ENCODE peak calls at places on chromosomes 2 and 18, in seven cellular contexts. G, X, U, I, A, B and J are unnamed samples.

GRCh38 chr2:70069049-70069448 is 18.2 kb upstream of the PCBP1 start:
- DNase-seq in G (peak; percentile 52), X (peak; percentile 84), U (no peak), I (no peak), A (peak; percentile 20), B (peak; percentile 45), J (peak; percentile 79)

GRCh38 chr2:118469103-118469502 is 378.3 kb downstream of the EN1 start:
- DNase-seq in G (no peak), X (no peak), U (no peak), I (no peak), A (no peak), B (no peak), J (no peak)

GRCh38 chr2:69062307-69062706 is 49.3 kb downstream of the ANTXR1 start:
- DNase-seq in G (no peak), X (no peak), U (no peak), I (no peak), A (no peak), B (no peak), J (no peak)

GRCh38 chr2:70532244-70532935 is 21.2 kb downstream of the TGFA start:
- DNase-seq in G (no peak), X (no peak), U (no peak), I (no peak), A (no peak), B (no peak), J (no peak)

GRCh38 chr18:77067315-77068061 is 65.1 kb downstream of the MBP start:
- DNase-seq in G (peak; percentile 14), X (peak; percentile 70), U (peak; percentile 87), I (peak; percentile 87), A (peak; percentile 92), B (peak; percentile 51), J (peak; percentile 82)

GRCh38 chr18:74378179-74378682 is 62.6 kb downstream of the C18orf63 start:
- DNase-seq in G (no peak), X (no peak), U (peak; percentile 42), I (no peak), A (no peak), B (no peak), J (peak; percentile 26)

GRCh38 chr2:96872591-96873349 is 2.9 kb upstream of the SEMA4C start:
- DNase-seq in G (no peak), X (no peak), U (no peak), I (no peak), A (no peak), B (no peak), J (no peak)

GRCh38 chr2:28610583-28611201 is 114.8 kb downstream of the PLB1 start:
- DNase-seq in G (peak; percentile 6), X (peak; percentile 50), U (no peak), I (peak; percentile 99), A (peak; percentile 97), B (no peak), J (peak; percentile 68)

GRCh38 chr18:56068030-56068671 is 480.2 kb upstream of the TCF4 start:
- DNase-seq in G (no peak), X (no peak), U (no peak), I (no peak), A (peak; percentile 53), B (no peak), J (no peak)

GRCh38 chr18:12403601-12404506 is 3.9 kb upstream of the PRELID3A start:
- DNase-seq in G (no peak), X (no peak), U (no peak), I (peak; percentile 76), A (peak; percentile 79), B (no peak), J (no peak)

GRCh38 chr2:104658149-104658839 is 195.6 kb upstream of the POU3F3 start:
- DNase-seq in G (no peak), X (no peak), U (peak; percentile 79), I (no peak), A (peak; percentile 44), B (peak; percentile 7), J (no peak)